ENCODE peak calls at places on chromosome 14, in ten cellular contexts. Y, T, D, R, F, E, X, H, P and Q are unnamed samples. For H3K27me3, the result is how much of the 10 kb centered on the place peaks cover.

GRCh38 chr14:33884916-33885315 is 66.0 kb downstream of the EGLN3 start:
- DNase-seq in H (no peak), X (no peak), E (no peak), R (no peak), D (no peak), T (no peak), Y (no peak), P (no peak), F (no peak), Q (no peak)

GRCh38 chr14:69054030-69054429 is 74.9 kb upstream of the ACTN1 start:
- DNase-seq in F (no peak), E (no peak), R (no peak), X (no peak), P (no peak), T (no peak), Y (no peak), D (no peak), H (no peak), Q (no peak)

GRCh38 chr14:39169541-39169900 is 612 bp downstream of the TRAPPC6B start:
- DNase-seq in P (no peak), X (no peak), Y (no peak), E (peak), D (no peak), H (no peak), F (no peak), R (no peak), T (no peak), Q (no peak)

GRCh38 chr14:101903111-101903561 is 61.2 kb upstream of the DYNC1H1 start:
- DNase-seq in P (peak), D (no peak), H (no peak), Y (no peak), F (no peak), E (no peak), X (no peak), T (no peak), R (no peak), Q (peak)

GRCh38 chr14:43735926-43736325 is 771.2 kb downstream of the FSCB start:
- DNase-seq in F (no peak), D (no peak), Y (no peak), P (no peak), T (no peak), X (no peak), R (no peak), H (no peak), E (no peak), Q (no peak)

GRCh38 chr14:32968972-32969544 is 30.4 kb downstream of the NPAS3 start:
- DNase-seq in F (no peak), Y (no peak), X (no peak), E (no peak), D (no peak), T (no peak), P (no peak), R (no peak), H (no peak), Q (no peak)

GRCh38 chr14:47846008-47846407 is 170.6 kb upstream of the MDGA2 start:
- DNase-seq in F (no peak), R (no peak), D (no peak), H (no peak), P (no peak), X (no peak), T (no peak), Y (no peak), E (no peak), Q (peak)

GRCh38 chr14:100721568-100721967 is 5.1 kb upstream of the DLK1 start:
- DNase-seq in H (no peak), R (no peak), P (no peak), X (no peak), D (no peak), T (no peak), E (no peak), Y (peak), F (no peak), Q (no peak)

GRCh38 chr14:100645200-100645985 is 58.2 kb upstream of the BEGAIN start:
- DNase-seq in H (peak), D (peak), F (peak), X (peak), E (peak), T (peak), Y (peak), R (peak), P (peak), Q (peak)

GRCh38 chr14:71521736-71522135 is 410.5 kb upstream of the RGS6 start:
- DNase-seq in R (no peak), D (no peak), X (no peak), T (no peak), Y (no peak), F (no peak), E (no peak), P (no peak), H (no peak), Q (no peak)

GRCh38 chr14:94930690-94931089 is 160.8 kb upstream of the GSC start:
- DNase-seq in D (no peak), T (no peak), E (no peak), Y (no peak), P (no peak), X (no peak), H (no peak), F (no peak), R (no peak), Q (no peak)

GRCh38 chr14:101350021-101350420 is 211.3 kb upstream of the DIO3 start:
- DNase-seq in Y (no peak), P (no peak), D (no peak), T (peak), H (no peak), X (no peak), F (no peak), E (no peak), R (no peak), Q (no peak)

GRCh38 chr14:104224516-104225281 is 86.3 kb downstream of the KIF26A start:
- DNase-seq in E (no peak), H (peak), D (peak), T (no peak), P (peak), F (no peak), X (peak), R (peak), Y (no peak), Q (peak)

GRCh38 chr14:24338843-24339242 is 948 bp downstream of the RIPK3 start:
- DNase-seq in P (no peak), H (no peak), F (no peak), E (no peak), Y (no peak), T (no peak), D (no peak), X (no peak), R (no peak), Q (no peak)
- H3K27me3 ChIP-seq in P (half or more), H (half or more), F (under half), E (under half), Y (half or more), T (under half), D (under half), X (under half), R (under half), Q (under half)

GRCh38 chr14:64878775-64879634 is 702 bp downstream of the SPTB start:
- DNase-seq in E (peak), T (no peak), F (no peak), Y (no peak), P (peak), R (peak), D (no peak), H (no peak), X (peak), Q (no peak)

GRCh38 chr14:64885555-64885954 is 5.8 kb upstream of the SPTB start:
- DNase-seq in H (no peak), T (no peak), P (no peak), F (no peak), R (no peak), Y (no peak), X (no peak), D (no peak), E (no peak), Q (no peak)

GRCh38 chr14:64875350-64875749 is 4.4 kb downstream of the SPTB start:
- DNase-seq in E (no peak), P (no peak), F (no peak), D (no peak), T (no peak), Y (no peak), H (no peak), R (no peak), X (no peak), Q (no peak)

GRCh38 chr14:64880382-64881121 is 845 bp upstream of the SPTB start:
- DNase-seq in E (peak), F (peak), D (peak), H (no peak), Y (peak), X (peak), T (peak), P (peak), R (peak), Q (peak)

DNA sequence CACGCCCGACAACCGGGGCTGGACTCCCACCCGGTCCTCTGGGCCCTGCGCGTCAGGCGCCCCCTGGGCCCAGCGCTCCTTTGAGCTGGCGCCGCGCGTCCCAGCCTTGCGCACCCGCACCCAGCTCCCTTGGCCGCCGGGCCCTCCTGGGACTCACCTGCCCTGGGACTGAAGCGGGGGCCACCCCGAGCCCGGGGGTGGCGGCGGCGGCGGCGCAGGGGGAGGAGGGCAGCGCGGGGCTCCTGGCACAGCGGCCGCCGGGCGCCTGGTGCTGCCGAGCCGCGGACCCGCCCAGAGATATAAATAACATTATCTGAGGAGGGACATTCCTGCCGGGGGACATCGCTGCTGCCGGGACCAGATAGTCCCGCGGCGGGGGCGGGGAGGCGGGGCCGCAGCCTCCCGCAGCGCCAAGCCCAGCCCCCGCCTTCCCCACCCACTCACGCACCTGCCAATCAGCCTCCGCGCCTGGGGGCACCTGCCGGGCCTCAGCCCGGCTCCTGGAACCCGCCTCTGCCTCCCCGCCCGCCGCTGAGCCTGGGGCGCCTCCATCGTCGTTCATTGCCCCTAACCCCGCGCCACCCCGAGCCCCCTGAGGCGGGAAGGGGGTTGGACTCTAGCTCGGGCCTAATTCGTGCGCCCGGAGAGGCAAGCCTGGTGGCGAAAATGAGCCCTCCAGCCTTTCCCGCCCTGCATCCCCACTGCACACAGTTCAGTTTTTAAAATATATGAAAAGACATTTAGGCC is at the start of gene SPTB:
- DNase-seq in F (no peak), R (peak), Y (no peak), D (peak), E (peak), H (no peak), X (peak), P (peak), T (peak), Q (peak)
- H3K27me3 ChIP-seq in F (under half), R (half or more), Y (half or more), D (under half), E (under half), H (under half), X (under half), P (under half), T (under half), Q (half or more)

DNA sequence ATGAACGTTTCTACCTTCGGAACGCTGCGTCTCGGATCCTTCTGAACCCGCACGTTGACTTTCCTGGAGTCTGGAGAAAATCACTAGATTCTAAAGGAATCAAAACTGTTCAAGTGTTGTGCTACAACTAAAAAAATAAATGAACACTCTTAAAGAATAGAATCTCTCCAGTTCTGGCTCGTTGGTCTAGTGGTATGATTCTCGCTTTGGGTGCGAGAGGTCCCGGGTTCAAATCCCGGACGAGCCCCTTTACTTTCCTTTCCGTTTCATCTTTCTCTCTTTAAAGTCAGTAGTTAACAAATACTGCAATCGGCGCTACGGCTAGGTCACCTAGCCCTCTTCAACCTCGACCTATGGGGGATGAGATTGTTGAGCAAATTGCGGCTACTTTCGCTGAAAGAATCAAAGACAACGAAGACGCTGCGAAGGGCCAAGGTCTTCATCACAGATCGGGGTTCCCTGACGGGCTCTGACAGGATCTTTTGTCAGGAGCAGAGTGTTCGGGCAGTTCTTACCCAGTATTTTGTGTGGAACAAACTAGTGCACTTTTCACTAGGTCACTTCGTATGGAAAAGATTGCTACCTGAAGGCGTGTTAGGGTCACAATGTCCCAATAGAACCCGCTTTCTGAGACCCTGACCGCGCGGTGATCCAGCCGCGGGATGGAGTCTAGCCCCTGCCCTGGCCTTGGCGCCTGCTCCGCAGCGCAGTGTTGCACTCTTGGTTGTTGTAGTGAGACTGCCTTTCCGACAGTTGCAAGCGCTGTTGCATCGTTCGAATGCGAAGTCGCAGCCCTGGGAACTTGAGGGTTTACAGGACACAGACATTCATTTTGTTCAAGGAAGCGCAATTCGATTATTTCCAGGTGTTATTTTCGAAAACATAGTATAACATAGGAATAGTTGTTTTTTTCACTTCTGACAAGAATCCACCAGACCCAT is 8.4 kb downstream of the OR6S1 start:
- DNase-seq in R (peak), E (peak), P (no peak), Y (peak), F (no peak), T (peak), X (no peak), H (no peak), D (no peak), Q (peak)
- H3K27me3 ChIP-seq in R (under half), E (under half), P (half or more), Y (under half), F (under half), T (under half), X (under half), H (under half), D (half or more), Q (under half)

DNA sequence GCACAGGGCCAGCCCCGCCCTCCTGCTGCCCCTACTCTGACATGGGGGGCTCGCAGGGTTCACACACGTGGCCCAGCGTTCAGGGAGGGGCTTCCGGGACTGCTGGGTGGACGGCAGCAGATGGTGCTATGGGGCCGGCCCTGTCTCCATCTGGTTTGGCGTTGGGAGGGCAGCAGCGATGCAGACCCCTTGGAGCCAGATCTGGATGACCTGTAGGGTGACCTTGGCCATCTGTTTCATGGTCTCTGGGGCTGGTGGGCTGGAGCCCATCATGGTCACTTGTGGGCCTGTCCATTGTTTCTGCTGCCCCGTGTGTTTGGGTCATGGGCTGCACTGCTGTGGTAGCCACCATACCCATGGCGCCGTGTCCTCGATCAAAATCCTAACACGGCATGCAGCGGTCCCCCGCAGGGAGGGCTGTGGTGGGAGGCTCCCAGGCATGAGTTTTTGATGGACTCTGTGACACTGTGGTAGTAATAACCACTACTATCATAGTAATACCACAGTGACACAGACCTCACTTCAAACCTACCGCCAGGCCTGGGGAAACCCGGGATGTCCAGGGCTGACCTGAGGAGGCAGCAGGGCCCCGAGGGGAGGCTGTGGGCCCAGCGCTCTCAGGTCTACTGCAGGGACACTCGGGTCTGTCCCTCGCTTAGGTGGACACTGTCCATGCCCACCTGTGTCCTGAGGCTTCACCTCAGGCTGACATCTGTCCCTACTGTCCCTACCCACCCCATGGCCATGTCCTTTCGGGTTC is 359.4 kb downstream of the TMEM121 start:
- DNase-seq in E (no peak), F (peak), D (peak), Y (no peak), X (peak), H (no peak), P (peak), T (peak), R (peak), Q (peak)
- H3K27me3 ChIP-seq in E (under half), F (under half), D (under half), Y (under half), X (under half), H (under half), P (under half), T (under half), R (under half), Q (under half)

GRCh38 chr14:37598973-37599526 is 3.6 kb downstream of the TTC6 start:
- DNase-seq in T (no peak), D (no peak), Y (no peak), P (no peak), F (no peak), H (no peak), X (peak), E (no peak), R (no peak), Q (no peak)
- H3K27me3 ChIP-seq in T (under half), D (half or more), Y (half or more), P (half or more), F (under half), H (half or more), X (under half), E (half or more), R (half or more), Q (half or more)

DNA sequence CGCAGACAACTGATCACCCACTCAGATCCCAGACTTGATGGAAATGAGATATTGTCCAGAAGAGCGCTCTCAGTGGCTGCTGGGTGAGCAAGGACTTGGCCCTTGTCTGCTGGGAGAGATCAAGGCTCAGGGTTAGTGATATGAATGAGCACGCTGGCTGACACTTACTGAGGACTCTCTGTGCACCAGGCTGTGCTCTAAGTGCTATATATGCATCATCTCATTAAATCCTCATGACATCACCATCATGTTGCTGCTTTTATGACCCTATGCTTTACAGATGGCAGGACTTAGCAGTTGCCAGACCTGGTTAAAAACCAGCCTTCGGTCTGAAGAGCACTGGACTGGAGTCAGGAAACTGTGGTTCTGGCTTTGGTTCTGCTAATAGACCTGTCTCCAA is 260.9 kb downstream of the VRK1 start:
- DNase-seq in E (no peak), Y (no peak), H (no peak), X (no peak), P (no peak), R (no peak), F (no peak), T (no peak), D (no peak), Q (no peak)
- H3K27me3 ChIP-seq in E (under half), Y (under half), H (under half), X (under half), P (under half), R (under half), F (under half), T (under half), D (under half), Q (under half)

GRCh38 chr14:73238262-73238852 is 1.1 kb downstream of the PAPLN start:
- DNase-seq in D (no peak), R (no peak), E (no peak), P (no peak), X (no peak), T (no peak), F (no peak), Y (peak), H (no peak), Q (no peak)
- H3K27me3 ChIP-seq in D (under half), R (under half), E (under half), P (half or more), X (under half), T (under half), F (under half), Y (half or more), H (under half), Q (half or more)

GRCh38 chr14:36518586-36519430 is 1.2 kb downstream of the NKX2-1 start:
- DNase-seq in T (no peak), R (no peak), F (no peak), D (peak), E (no peak), H (no peak), P (no peak), X (peak), Y (no peak), Q (no peak)

GRCh38 chr14:36519431-36520321 is at the start of gene NKX2-1:
- DNase-seq in H (no peak), E (no peak), X (no peak), R (no peak), T (no peak), D (peak), Y (no peak), F (no peak), P (no peak), Q (no peak)

GRCh38 chr14:36521598-36522345 is 1.7 kb upstream of the NKX2-1 start:
- DNase-seq in X (no peak), E (no peak), D (peak), Y (no peak), T (no peak), P (no peak), H (no peak), F (no peak), R (no peak), Q (no peak)

GRCh38 chr14:36522347-36522971 is 2.4 kb upstream of the NKX2-1 start:
- DNase-seq in X (no peak), H (no peak), Y (no peak), P (no peak), T (no peak), F (no peak), E (no peak), R (no peak), D (no peak), Q (no peak)

GRCh38 chr14:36520601-36521525 is 831 bp upstream of the NKX2-1 start:
- DNase-seq in X (no peak), H (no peak), P (no peak), R (peak), D (peak), T (peak), E (no peak), F (no peak), Y (peak), Q (peak)
- H3K27me3 ChIP-seq in X (under half), H (half or more), P (half or more), R (half or more), D (half or more), T (half or more), E (half or more), F (under half), Y (half or more), Q (half or more)